ENCODE peak calls at places on chromosomes 11 and 22, in five cellular contexts. One of them, this sample, is unnamed.

GRCh38 chr11:115990004-115990447 is 485.8 kb upstream of the CADM1 start:
- DNase-seq in uterus: no peak
- DNase-seq in HCT116: no peak
- DNase-seq in endothelial cell: peak
- DNase-seq in nephron progenitor cell: peak
- DNase-seq in this sample: peak

GRCh38 chr22:37088750-37089408 is 20.6 kb downstream of the TMPRSS6 start:
- DNase-seq in nephron progenitor cell: no peak
- DNase-seq in uterus: no peak
- DNase-seq in HCT116: no peak
- DNase-seq in endothelial cell: no peak
- DNase-seq in this sample: no peak

GRCh38 chr11:65355013-65355775 is 643 bp downstream of the TIGD3 start:
- DNase-seq in endothelial cell: no peak
- DNase-seq in uterus: peak
- DNase-seq in nephron progenitor cell: peak
- DNase-seq in HCT116: no peak
- DNase-seq in this sample: peak

GRCh38 chr22:49034836-49035817 is 792.5 kb downstream of the BRD1 start:
- DNase-seq in nephron progenitor cell: no peak
- DNase-seq in uterus: no peak
- DNase-seq in endothelial cell: no peak
- DNase-seq in HCT116: no peak
- DNase-seq in this sample: no peak

GRCh38 chr11:14253437-14253836 is 105.5 kb downstream of the RRAS2 start:
- DNase-seq in endothelial cell: no peak
- DNase-seq in uterus: no peak
- DNase-seq in HCT116: no peak
- DNase-seq in nephron progenitor cell: no peak
- DNase-seq in this sample: no peak

GRCh38 chr22:31488988-31489617 is 539 bp downstream of the EIF4ENIF1 start:
- DNase-seq in nephron progenitor cell: peak
- DNase-seq in endothelial cell: peak
- DNase-seq in uterus: peak
- DNase-seq in HCT116: no peak
- DNase-seq in this sample: peak

GRCh38 chr11:67563354-67564114 is 20.1 kb upstream of the GSTP1 start:
- DNase-seq in HCT116: peak
- DNase-seq in uterus: peak
- DNase-seq in nephron progenitor cell: no peak
- DNase-seq in endothelial cell: no peak
- DNase-seq in this sample: no peak

GRCh38 chr11:31419138-31419537 is 49.5 kb downstream of the DNAJC24 start:
- DNase-seq in uterus: no peak
- DNase-seq in nephron progenitor cell: no peak
- DNase-seq in HCT116: no peak
- DNase-seq in endothelial cell: no peak
- DNase-seq in this sample: no peak

DNA sequence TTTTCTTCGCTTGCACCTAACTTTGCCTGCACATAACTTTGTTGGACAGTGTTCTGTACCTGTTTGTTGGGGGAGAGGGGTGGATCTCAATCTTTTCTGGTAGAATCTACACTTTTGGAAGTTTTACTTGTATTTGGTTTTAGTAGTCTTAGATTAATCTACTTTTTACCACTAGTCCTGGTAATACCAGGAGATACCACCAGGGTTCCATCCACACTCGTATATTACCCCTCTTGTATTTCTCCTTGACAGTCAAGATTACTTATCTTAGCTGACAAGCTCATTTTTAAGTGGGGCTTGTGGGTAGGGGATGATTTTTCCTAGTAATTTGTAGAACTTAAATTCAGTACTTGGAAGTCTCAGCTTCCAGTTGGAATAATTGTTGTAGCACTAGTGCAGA is 37.3 kb upstream of the TECTA start:
- DNase-seq in HCT116: no peak
- DNase-seq in endothelial cell: peak
- DNase-seq in uterus: no peak
- DNase-seq in nephron progenitor cell: no peak
- DNase-seq in this sample: peak
- TF ChIP-seq CTCF in HCT116: no peak
- TF ChIP-seq CTCF in endothelial cell: peak
- TF ChIP-seq CTCF in uterus: no peak
- TF ChIP-seq CTCF in nephron progenitor cell: peak
- TF ChIP-seq CTCF in this sample: peak

DNA sequence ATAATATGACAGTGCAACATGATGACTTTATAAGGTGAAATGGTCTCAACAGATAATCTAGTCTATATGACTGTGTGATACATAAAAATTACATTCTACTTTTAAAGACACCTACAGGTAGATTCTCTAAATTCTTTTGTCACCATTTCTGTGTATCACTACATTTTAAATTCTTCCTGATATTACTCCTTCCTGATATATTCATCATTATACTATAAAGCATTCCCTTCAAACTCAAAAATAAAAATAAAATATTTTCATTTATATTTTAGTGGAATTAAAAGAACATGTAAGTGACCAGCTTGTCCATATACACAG is 1062.3 kb downstream of the DLG2 start:
- DNase-seq in endothelial cell: no peak
- DNase-seq in uterus: no peak
- DNase-seq in HCT116: no peak
- DNase-seq in nephron progenitor cell: no peak
- DNase-seq in this sample: no peak
- TF ChIP-seq CTCF in endothelial cell: peak
- TF ChIP-seq CTCF in uterus: no peak
- TF ChIP-seq CTCF in HCT116: no peak
- TF ChIP-seq CTCF in nephron progenitor cell: no peak
- TF ChIP-seq CTCF in this sample: no peak

GRCh38 chr11:72924568-72925190 is 110.5 kb downstream of the ATG16L2 start:
- DNase-seq in uterus: no peak
- DNase-seq in nephron progenitor cell: no peak
- DNase-seq in endothelial cell: no peak
- DNase-seq in HCT116: peak
- DNase-seq in this sample: no peak
- TF ChIP-seq CTCF in uterus: peak
- TF ChIP-seq CTCF in nephron progenitor cell: no peak
- TF ChIP-seq CTCF in endothelial cell: no peak
- TF ChIP-seq CTCF in HCT116: peak
- TF ChIP-seq CTCF in this sample: peak

DNA sequence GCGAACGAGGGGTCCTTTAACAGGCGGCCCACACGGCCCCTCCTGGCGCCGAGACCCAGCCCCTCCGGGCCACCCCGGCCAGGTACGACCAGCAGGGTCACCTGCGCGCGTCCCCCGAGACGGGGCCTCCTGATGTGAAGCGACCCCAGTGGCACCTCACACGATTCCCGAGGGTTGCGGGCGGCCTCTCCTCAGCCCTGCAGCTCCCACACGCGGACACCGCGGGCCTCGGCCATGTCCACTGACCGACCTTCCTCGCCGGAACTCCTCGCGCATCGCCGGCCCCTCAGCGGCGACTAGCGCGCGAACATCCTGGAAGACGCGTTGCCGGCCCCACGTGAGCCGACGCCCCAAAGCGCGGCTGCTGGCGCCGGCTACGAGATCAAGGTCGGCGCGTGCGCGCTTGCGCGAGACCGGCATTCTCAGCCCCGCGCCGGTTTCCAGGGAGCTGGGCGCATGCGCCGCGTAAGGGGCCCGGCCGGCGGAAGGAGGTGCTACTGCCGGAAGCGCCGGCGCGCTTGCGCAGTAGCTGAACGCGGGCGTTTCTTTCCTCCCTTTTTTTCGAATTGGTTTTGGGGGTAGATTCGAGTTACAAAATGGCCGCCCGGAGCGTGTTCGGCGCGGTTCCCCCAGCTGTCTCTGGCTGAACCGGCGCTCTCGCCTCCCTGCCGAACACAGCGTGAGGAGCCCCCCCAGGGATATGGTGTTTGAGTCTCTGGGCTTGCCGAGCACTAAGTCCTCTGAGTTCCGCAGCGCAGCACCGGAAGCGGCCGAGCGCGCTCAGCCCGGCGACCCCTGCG is at the start of gene NUP50:
- DNase-seq in HCT116: peak
- DNase-seq in nephron progenitor cell: peak
- DNase-seq in endothelial cell: peak
- DNase-seq in uterus: peak
- DNase-seq in this sample: peak
- TF ChIP-seq CTCF in HCT116: no peak
- TF ChIP-seq CTCF in nephron progenitor cell: no peak
- TF ChIP-seq CTCF in endothelial cell: no peak
- TF ChIP-seq CTCF in uterus: peak
- TF ChIP-seq CTCF in this sample: peak

GRCh38 chr22:33272866-33273265 is 214.7 kb upstream of the SYN3 start:
- DNase-seq in uterus: no peak
- DNase-seq in nephron progenitor cell: no peak
- DNase-seq in endothelial cell: no peak
- DNase-seq in HCT116: no peak
- DNase-seq in this sample: no peak

GRCh38 chr22:33274941-33275443 is 216.8 kb upstream of the SYN3 start:
- DNase-seq in HCT116: no peak
- DNase-seq in nephron progenitor cell: no peak
- DNase-seq in endothelial cell: no peak
- DNase-seq in uterus: no peak
- DNase-seq in this sample: no peak

GRCh38 chr22:33272180-33272579 is 214.0 kb upstream of the SYN3 start:
- DNase-seq in endothelial cell: no peak
- DNase-seq in HCT116: no peak
- DNase-seq in uterus: no peak
- DNase-seq in nephron progenitor cell: no peak
- DNase-seq in this sample: no peak

GRCh38 chr22:33271390-33272161 is 213.4 kb upstream of the SYN3 start:
- DNase-seq in nephron progenitor cell: no peak
- DNase-seq in uterus: peak
- DNase-seq in HCT116: no peak
- DNase-seq in endothelial cell: no peak
- DNase-seq in this sample: no peak

GRCh38 chr22:33274214-33274828 is 216.1 kb upstream of the SYN3 start:
- DNase-seq in uterus: no peak
- DNase-seq in endothelial cell: peak
- DNase-seq in nephron progenitor cell: peak
- DNase-seq in HCT116: no peak
- DNase-seq in this sample: peak
- TF ChIP-seq CTCF in uterus: no peak
- TF ChIP-seq CTCF in endothelial cell: peak
- TF ChIP-seq CTCF in nephron progenitor cell: peak
- TF ChIP-seq CTCF in HCT116: no peak
- TF ChIP-seq CTCF in this sample: peak

GRCh38 chr11:64148917-64149617 is 16.8 kb downstream of the MACROD1 start:
- DNase-seq in nephron progenitor cell: no peak
- DNase-seq in HCT116: no peak
- DNase-seq in uterus: no peak
- DNase-seq in endothelial cell: no peak
- DNase-seq in this sample: no peak
- TF ChIP-seq CTCF in nephron progenitor cell: peak
- TF ChIP-seq CTCF in HCT116: no peak
- TF ChIP-seq CTCF in uterus: no peak
- TF ChIP-seq CTCF in endothelial cell: no peak
- TF ChIP-seq CTCF in this sample: no peak